ENCODE peak calls at places on chromosome 7, in six cellular contexts. L, K, W, Y, G and Q are unnamed samples.

GRCh38 chr7:76998263-76998666 is 33.9 kb downstream of the SPDYE17 start:
- DNase-seq in L (no peak), K (no peak), W (no peak), Y (no peak), G (no peak), Q (no peak)

GRCh38 chr7:49928787-49929186 is 155.3 kb downstream of the VWC2 start:
- DNase-seq in L (no peak), K (no peak), W (no peak), Y (no peak), G (no peak), Q (no peak)

GRCh38 chr7:12581897-12582296 is 11.4 kb downstream of the SCIN start:
- DNase-seq in L (no peak), K (no peak), W (peak; percentile 93), Y (no peak), G (no peak), Q (no peak)

GRCh38 chr7:50842061-50842460 is 59.4 kb upstream of the GRB10 start:
- DNase-seq in L (no peak), K (no peak), W (no peak), Y (no peak), G (no peak), Q (no peak)

GRCh38 chr7:155878674-155879073 is 66.4 kb upstream of the SHH start:
- DNase-seq in L (peak; percentile 5), K (no peak), W (no peak), Y (no peak), G (no peak), Q (no peak)

GRCh38 chr7:137757146-137757925 is 89.4 kb downstream of the DGKI start:
- DNase-seq in L (no peak), K (no peak), W (no peak), Y (no peak), G (no peak), Q (no peak)

GRCh38 chr7:100799037-100799896 is 28.1 kb downstream of the EPHB4 start:
- DNase-seq in L (peak; percentile 79), K (peak; percentile 79), W (peak; percentile 60), Y (peak; percentile 69), G (peak; percentile 16), Q (peak; percentile 32)

GRCh38 chr7:130242198-130243014 is 24.3 kb upstream of the CPA2 start:
- DNase-seq in L (peak; percentile 60), K (peak; percentile 79), W (peak; percentile 94), Y (peak; percentile 72), G (peak; percentile 4), Q (peak; percentile 32)

GRCh38 chr7:81317741-81318140 is 398.9 kb upstream of the SEMA3C start:
- DNase-seq in L (no peak), K (no peak), W (no peak), Y (no peak), G (no peak), Q (no peak)

GRCh38 chr7:127995157-127995865 is 35.9 kb downstream of the LRRC4 start:
- DNase-seq in L (no peak), K (no peak), W (no peak), Y (no peak), G (no peak), Q (no peak)

GRCh38 chr7:25391295-25391861 is 163.1 kb upstream of the NPVF start:
- DNase-seq in L (no peak), K (no peak), W (peak; percentile 38), Y (no peak), G (no peak), Q (no peak)

GRCh38 chr7:155860840-155861479 is 48.7 kb upstream of the SHH start:
- DNase-seq in L (peak; percentile 39), K (peak; percentile 57), W (no peak), Y (no peak), G (no peak), Q (no peak)

GRCh38 chr7:154409703-154410311 is 357.6 kb downstream of the DPP6 start:
- DNase-seq in L (no peak), K (no peak), W (peak; percentile 64), Y (no peak), G (no peak), Q (no peak)

GRCh38 chr7:516606-517456 is 2.8 kb downstream of the PDGFA start:
- DNase-seq in L (peak; percentile 77), K (peak; percentile 66), W (peak; percentile 81), Y (no peak), G (no peak), Q (no peak)

GRCh38 chr7:54349259-54349658 is 192.9 kb upstream of the VSTM2A start:
- DNase-seq in L (no peak), K (no peak), W (peak; percentile 14), Y (no peak), G (no peak), Q (no peak)

GRCh38 chr7:108327353-108327752 is 128.9 kb downstream of the NRCAM start:
- DNase-seq in L (no peak), K (no peak), W (no peak), Y (no peak), G (no peak), Q (no peak)

GRCh38 chr7:75879771-75880184 is 944 bp downstream of the RHBDD2 start:
- DNase-seq in L (no peak), K (no peak), W (peak; percentile 81), Y (no peak), G (peak; percentile 61), Q (peak; percentile 27)

GRCh38 chr7:36854652-36855051 is 130.4 kb upstream of the AOAH start:
- DNase-seq in L (no peak), K (no peak), W (no peak), Y (no peak), G (no peak), Q (no peak)

GRCh38 chr7:24882989-24883631 is 96.9 kb downstream of the OSBPL3 start:
- DNase-seq in L (no peak), K (no peak), W (no peak), Y (peak; percentile 23), G (no peak), Q (no peak)

GRCh38 chr7:127239814-127240213 is 12.9 kb downstream of the GRM8 start:
- DNase-seq in L (no peak), K (no peak), W (peak; percentile 28), Y (no peak), G (no peak), Q (no peak)

GRCh38 chr7:88218428-88218745 is 1.5 kb downstream of the SRI start:
- DNase-seq in L (no peak), K (no peak), W (no peak), Y (no peak), G (no peak), Q (no peak)

GRCh38 chr7:129721139-129721538 is 109.6 kb downstream of the NRF1 start:
- DNase-seq in L (no peak), K (no peak), W (no peak), Y (no peak), G (no peak), Q (no peak)

GRCh38 chr7:142357953-142358520 is 100.2 kb upstream of the PRSS58 start:
- DNase-seq in L (peak; percentile 50), K (no peak), W (peak; percentile 73), Y (peak; percentile 36), G (no peak), Q (no peak)

GRCh38 chr7:108452707-108453106 is 3.5 kb downstream of the NRCAM start:
- DNase-seq in L (no peak), K (no peak), W (peak; percentile 21), Y (peak; percentile 31), G (no peak), Q (no peak)

GRCh38 chr7:34211003-34211402 is 305.7 kb downstream of the BMPER start:
- DNase-seq in L (no peak), K (no peak), W (no peak), Y (no peak), G (no peak), Q (no peak)

GRCh38 chr7:47596502-47597202 is 14.7 kb upstream of the TNS3 start:
- DNase-seq in L (no peak), K (peak; percentile 63), W (no peak), Y (no peak), G (no peak), Q (no peak)

GRCh38 chr7:18019562-18019961 is 8.1 kb downstream of the PRPS1L1 start:
- DNase-seq in L (no peak), K (no peak), W (peak; percentile 27), Y (no peak), G (no peak), Q (no peak)

GRCh38 chr7:137875746-137876145 is 29.0 kb upstream of the DGKI start:
- DNase-seq in L (no peak), K (no peak), W (no peak), Y (no peak), G (no peak), Q (no peak)

GRCh38 chr7:156383526-156383925 is 257.0 kb upstream of the RNF32 start:
- DNase-seq in L (no peak), K (no peak), W (peak; percentile 97), Y (no peak), G (no peak), Q (no peak)

GRCh38 chr7:116706668-116707126 is 34.7 kb downstream of the MET start:
- DNase-seq in L (peak; percentile 27), K (no peak), W (no peak), Y (no peak), G (no peak), Q (no peak)

GRCh38 chr7:152430857-152431256 is 4.9 kb downstream of the KMT2C start:
- DNase-seq in L (no peak), K (no peak), W (no peak), Y (no peak), G (no peak), Q (no peak)
- H3K9me3 ChIP-seq in L (no peaks in the 10 kb centered on the region), K (no peaks in the 10 kb centered on the region), W (no peaks in the 10 kb centered on the region), Y (no peaks in the 10 kb centered on the region), G (no peaks in the 10 kb centered on the region), Q (no peaks in the 10 kb centered on the region)

DNA sequence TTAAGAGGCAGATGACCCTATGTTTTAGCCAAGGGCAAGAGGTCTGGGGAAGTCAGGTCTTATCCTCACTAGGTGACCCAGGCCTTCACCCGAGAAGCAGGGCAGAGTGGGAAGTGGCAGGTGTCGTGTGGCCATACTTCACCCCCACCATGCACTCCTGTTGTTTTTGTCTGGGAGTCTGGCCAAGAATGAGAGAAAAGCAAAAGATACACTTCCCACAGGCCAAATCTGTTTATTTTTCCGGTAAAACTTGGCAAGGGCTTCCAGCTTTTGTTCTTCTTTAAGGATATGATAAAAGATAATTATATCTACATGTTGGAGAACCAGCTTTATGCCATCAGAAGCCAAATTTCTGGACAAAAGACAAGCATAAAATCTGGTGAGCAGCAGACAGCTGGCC is 137.4 kb upstream of the CDC14C start:
- DNase-seq in L (no peak), K (no peak), W (no peak), Y (no peak), G (no peak), Q (no peak)
- H3K9me3 ChIP-seq in L (no peaks in the 10 kb centered on the region), K (no peaks in the 10 kb centered on the region), W (peaks cover 2% of the 10 kb centered on the region), Y (no peaks in the 10 kb centered on the region), G (peaks cover 2% of the 10 kb centered on the region), Q (no peaks in the 10 kb centered on the region)

GRCh38 chr7:158561659-158562058 is 26.0 kb downstream of the PTPRN2 start:
- DNase-seq in L (no peak), K (no peak), W (no peak), Y (no peak), G (no peak), Q (no peak)
- H3K9me3 ChIP-seq in L (no peaks in the 10 kb centered on the region), K (no peaks in the 10 kb centered on the region), W (peaks cover 6% of the 10 kb centered on the region), Y (no peaks in the 10 kb centered on the region), G (no peaks in the 10 kb centered on the region), Q (no peaks in the 10 kb centered on the region)

DNA sequence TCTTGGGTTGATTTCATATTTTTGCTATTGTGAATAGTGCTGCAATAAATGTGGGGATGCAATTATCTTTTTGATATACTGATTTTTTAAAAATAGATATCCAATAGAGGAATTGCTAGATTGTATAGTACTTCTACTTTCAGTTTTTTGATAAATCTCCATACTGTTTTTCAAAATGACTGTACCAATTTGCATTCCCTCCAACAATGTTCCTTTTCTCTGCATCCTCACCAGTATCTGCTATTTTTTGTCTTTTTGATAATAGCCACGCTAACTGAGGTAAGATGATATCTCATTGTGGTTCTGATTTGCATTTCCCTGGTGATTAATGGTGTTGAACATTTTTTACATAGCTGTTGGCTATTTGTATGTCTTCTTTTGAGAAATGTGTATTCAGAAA is 217.7 kb upstream of the MTPN start:
- DNase-seq in L (no peak), K (no peak), W (no peak), Y (no peak), G (no peak), Q (no peak)
- H3K9me3 ChIP-seq in L (peaks cover 2% of the 10 kb centered on the region), K (no peaks in the 10 kb centered on the region), W (peaks cover 4% of the 10 kb centered on the region), Y (no peaks in the 10 kb centered on the region), G (peaks cover 10% of the 10 kb centered on the region), Q (no peaks in the 10 kb centered on the region)